ENCODE peak calls at places on chromosomes 11 and 22, in four cellular contexts. L is esophagus squamous epithelium, Q is A549, K is thyroid gland. V is an unnamed sample.

GRCh38 chr11:134915212-134915611 is 503.2 kb upstream of the B3GAT1 start:
- DNase-seq in L (no peak), Q (no peak), K (peak), V (no peak)

GRCh38 chr11:117871160-117871559 is 5.3 kb downstream of the FXYD6 start:
- DNase-seq in L (no peak), Q (no peak), K (no peak), V (no peak)

GRCh38 chr22:20624161-20624616 is 116.8 kb downstream of the MED15 start:
- DNase-seq in L (no peak), Q (no peak), K (no peak), V (no peak)

GRCh38 chr11:122137081-122137793 is 21.2 kb upstream of the BLID start:
- DNase-seq in L (no peak), Q (no peak), K (no peak), V (no peak)

GRCh38 chr11:19242184-19242932 is 1.6 kb upstream of the E2F8 start:
- DNase-seq in L (no peak), Q (no peak), K (peak), V (no peak)

GRCh38 chr11:46338988-46339666 is 8.1 kb upstream of the DGKZ start:
- DNase-seq in L (no peak), Q (no peak), K (no peak), V (no peak)

GRCh38 chr11:111427471-111427912 is 48.4 kb upstream of the POU2AF1 start:
- DNase-seq in L (no peak), Q (no peak), K (peak), V (no peak)

GRCh38 chr11:99773646-99774045 is 752.9 kb downstream of the CNTN5 start:
- DNase-seq in L (no peak), Q (no peak), K (peak), V (no peak)

GRCh38 chr11:103086461-103086860 is 5.5 kb downstream of the DCUN1D5 start:
- DNase-seq in L (no peak), Q (no peak), K (no peak), V (no peak)

GRCh38 chr22:28023036-28023435 is 104.0 kb upstream of the PITPNB start:
- DNase-seq in L (no peak), Q (no peak), K (no peak), V (peak)

GRCh38 chr11:115717215-115717584 is 213.0 kb upstream of the CADM1 start:
- DNase-seq in L (no peak), Q (no peak), K (no peak), V (no peak)

GRCh38 chr11:96273507-96273906 is 69.5 kb downstream of the MAML2 start:
- DNase-seq in L (no peak), Q (no peak), K (no peak), V (no peak)

GRCh38 chr11:26042113-26042512 is 289.8 kb upstream of the ANO3 start:
- DNase-seq in L (no peak), Q (no peak), K (no peak), V (no peak)

GRCh38 chr11:79189055-79189454 is 251.8 kb downstream of the TENM4 start:
- DNase-seq in L (no peak), Q (no peak), K (no peak), V (no peak)

GRCh38 chr22:45226681-45227186 is 14.0 kb downstream of the KIAA0930 start:
- DNase-seq in L (no peak), Q (no peak), K (peak), V (peak)
- TF ChIP-seq POLR2A in L (no peak), Q (no peak), K (no peak), V (no peak)

DNA sequence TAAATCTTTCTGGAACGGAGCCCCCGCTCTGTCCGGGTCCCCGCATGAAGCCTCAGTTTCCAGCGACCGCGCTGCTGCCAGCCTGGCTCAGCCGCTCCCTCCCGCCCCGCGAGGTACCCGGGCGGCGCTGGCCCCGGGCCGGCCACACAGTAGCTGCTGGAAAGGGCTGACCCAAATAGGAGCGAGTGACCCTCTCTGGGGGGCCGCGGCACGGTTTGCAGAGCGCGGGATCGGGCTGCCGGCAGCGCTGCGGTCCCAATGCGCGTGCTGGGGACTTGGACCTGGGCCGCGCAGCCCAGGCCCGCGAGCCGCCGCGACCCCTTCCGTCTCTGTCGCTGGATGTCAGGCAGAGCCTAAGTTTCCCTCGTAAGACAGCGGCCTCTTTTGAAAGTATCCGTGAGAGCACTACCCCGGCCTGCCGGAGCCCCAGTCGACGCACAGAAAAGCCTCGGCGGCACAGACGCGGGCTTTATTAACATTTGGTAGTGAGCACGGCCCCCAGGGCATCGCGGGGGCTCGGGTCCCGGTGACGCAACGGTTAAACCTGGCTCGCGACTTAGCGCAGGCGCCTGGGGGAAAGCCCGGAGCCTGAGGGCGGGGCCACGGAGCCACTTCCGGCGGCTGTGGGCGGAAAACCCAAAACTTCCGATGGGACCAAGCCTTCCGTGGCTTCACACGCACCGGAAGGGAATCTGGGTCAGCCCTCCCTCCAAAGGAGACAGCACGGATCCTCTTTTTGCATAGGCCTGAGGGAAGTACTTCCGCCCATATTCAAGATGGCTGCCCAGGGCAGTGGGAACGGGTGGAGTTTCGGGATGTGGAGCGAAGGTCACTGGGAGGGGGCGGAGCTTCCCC is 14.9 kb downstream of the BAD start:
- DNase-seq in L (peak), Q (peak), K (peak), V (peak)
- TF ChIP-seq CTCF in L (no peak), Q (peak), K (no peak), V (peak)

GRCh38 chr11:114110948-114111347 is 51.4 kb downstream of the ZBTB16 start:
- DNase-seq in L (no peak), Q (no peak), K (no peak), V (no peak)
- TF ChIP-seq POLR2A in L (no peak), Q (no peak), K (no peak), V (no peak)

GRCh38 chr11:62804310-62805043 is 763 bp downstream of the NXF1 start:
- DNase-seq in L (no peak), Q (no peak), K (peak), V (no peak)

GRCh38 chr11:62801071-62801470 is 4.2 kb downstream of the NXF1 start:
- DNase-seq in L (no peak), Q (no peak), K (no peak), V (no peak)

GRCh38 chr11:62806611-62807121 is 1.4 kb upstream of the NXF1 start:
- DNase-seq in L (no peak), Q (no peak), K (peak), V (no peak)

GRCh38 chr11:62805991-62806441 is 776 bp upstream of the NXF1 start:
- DNase-seq in L (no peak), Q (no peak), K (peak), V (no peak)

GRCh38 chr11:62805044-62805892 is at the start of gene NXF1:
- DNase-seq in L (peak), Q (peak), K (peak), V (peak)
- TF ChIP-seq CTCF in L (no peak), Q (no peak), K (peak), V (peak)

DNA sequence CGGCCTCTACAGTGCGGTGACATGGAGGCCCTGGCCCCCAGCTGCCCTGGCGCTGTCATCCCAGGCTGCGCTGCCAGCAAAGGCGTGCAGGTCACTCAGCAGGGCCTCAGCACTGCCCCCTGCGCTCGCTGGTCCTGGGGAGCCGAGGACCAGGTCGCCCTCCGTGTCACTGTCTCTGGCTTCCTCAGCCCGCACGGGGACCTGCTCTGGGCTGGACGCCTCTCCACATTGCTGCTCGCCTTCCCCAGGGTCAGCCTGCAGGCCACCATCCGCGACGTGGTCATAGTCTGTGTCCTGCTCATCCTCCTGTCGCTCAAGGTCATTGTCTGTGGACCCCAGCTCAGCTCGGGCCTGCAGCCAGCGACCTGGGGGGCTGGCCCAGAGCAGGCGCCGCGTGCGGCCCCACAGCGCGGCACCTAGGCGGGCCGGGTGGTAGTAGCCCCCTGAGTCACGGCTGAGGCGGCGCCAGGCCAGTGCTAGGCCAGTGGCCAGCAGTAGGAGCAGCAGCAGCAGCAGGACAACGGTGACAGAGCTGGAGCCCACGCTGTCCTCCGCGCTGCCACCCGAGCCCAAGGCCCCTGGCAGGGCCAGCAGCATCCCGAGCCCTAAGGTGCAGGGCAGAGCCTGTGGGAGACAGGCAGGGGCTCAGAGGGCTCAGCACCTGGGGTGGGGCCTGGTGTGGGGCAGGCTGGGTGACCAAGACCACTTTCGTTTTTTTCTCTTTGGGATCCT is 1.6 kb downstream of the PTPRCAP start:
- DNase-seq in L (no peak), Q (no peak), K (no peak), V (no peak)
- TF ChIP-seq POLR2A in L (no peak), Q (no peak), K (no peak), V (no peak)

GRCh38 chr11:116864531-116864930 is 27.1 kb upstream of the APOA1 start:
- DNase-seq in L (no peak), Q (no peak), K (no peak), V (no peak)
- TF ChIP-seq CTCF in L (no peak), Q (no peak), K (no peak), V (no peak)

GRCh38 chr11:75563978-75564552 is 2.0 kb downstream of the SERPINH1 start:
- DNase-seq in L (no peak), Q (no peak), K (no peak), V (no peak)

GRCh38 chr11:75562048-75562835 is at the start of gene SERPINH1:
- DNase-seq in L (no peak), Q (peak), K (peak), V (peak)

GRCh38 chr11:75563501-75563977 is 1.5 kb downstream of the SERPINH1 start:
- DNase-seq in L (no peak), Q (no peak), K (no peak), V (peak)

GRCh38 chr11:75561426-75562047 is 516 bp upstream of the SERPINH1 start:
- DNase-seq in L (no peak), Q (no peak), K (no peak), V (no peak)

DNA sequence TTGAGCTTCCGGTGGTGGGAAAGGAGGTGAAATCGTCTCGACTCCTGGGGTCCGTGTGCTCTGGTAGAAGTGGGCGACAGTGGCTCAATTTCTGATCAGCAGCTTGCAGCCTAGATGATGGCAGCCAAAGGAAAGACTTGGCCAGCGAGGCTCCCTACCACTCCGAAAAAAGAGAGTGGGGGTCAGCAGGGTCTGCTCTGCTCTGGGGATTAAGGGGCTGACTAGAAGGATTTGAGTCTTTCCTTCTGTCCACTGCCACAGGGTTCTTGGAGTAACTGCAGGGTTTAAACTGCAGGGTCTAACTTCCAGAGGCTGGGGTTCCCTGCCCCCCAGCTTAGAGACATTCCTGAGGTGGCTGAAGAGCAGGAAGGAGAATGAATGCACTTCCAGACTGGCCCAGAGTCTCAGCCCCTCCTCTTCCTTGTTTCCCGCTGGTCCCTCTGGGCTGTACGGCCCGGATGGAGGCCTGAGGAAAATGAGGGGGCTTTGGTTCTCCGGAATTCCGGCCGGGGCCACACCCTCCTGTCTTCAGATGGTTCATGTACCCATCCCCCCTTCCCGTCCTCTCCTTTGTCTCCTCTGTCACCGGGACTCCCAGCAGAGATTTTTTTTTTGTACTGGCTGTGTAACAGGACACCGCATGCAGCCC is 907 bp downstream of the SERPINH1 start:
- DNase-seq in L (no peak), Q (no peak), K (peak), V (peak)
- TF ChIP-seq POLR2A in L (no peak), Q (no peak), K (no peak), V (no peak)

GRCh38 chr11:12092714-12093113 is 17.7 kb upstream of the MICAL2 start:
- DNase-seq in L (no peak), Q (no peak), K (peak), V (no peak)
- TF ChIP-seq CTCF in L (no peak), Q (no peak), K (no peak), V (no peak)

GRCh38 chr22:44815099-44816070 is 63.0 kb downstream of the ARHGAP8 start:
- DNase-seq in L (no peak), Q (no peak), K (no peak), V (no peak)

GRCh38 chr22:44811141-44811540 is 58.8 kb downstream of the ARHGAP8 start:
- DNase-seq in L (no peak), Q (no peak), K (no peak), V (no peak)

GRCh38 chr22:44813416-44813815 is 61.0 kb downstream of the ARHGAP8 start:
- DNase-seq in L (no peak), Q (no peak), K (no peak), V (no peak)

GRCh38 chr22:44816141-44816540 is 63.8 kb downstream of the ARHGAP8 start:
- DNase-seq in L (no peak), Q (no peak), K (no peak), V (no peak)

GRCh38 chr22:44814266-44815098 is 62.1 kb downstream of the ARHGAP8 start:
- DNase-seq in L (no peak), Q (no peak), K (no peak), V (no peak)
- TF ChIP-seq POLR2A in L (no peak), Q (no peak), K (no peak), V (no peak)

V was measured in breast epithelium.